ENCODE peak calls at places on chromosomes 1 and 21, in four cellular contexts. One of them, this sample, is unnamed.

GRCh38 chr1:975365-975764 is 6.5 kb downstream of the PERM1 start:
- DNase-seq in SJCRH30: no peak
- DNase-seq in psoas muscle: no peak
- DNase-seq in cardiac muscle cell: no peak
- DNase-seq in this sample: no peak

GRCh38 chr1:9057851-9058250 is 11.6 kb downstream of the SLC2A5 start:
- DNase-seq in SJCRH30: no peak
- DNase-seq in psoas muscle: no peak
- DNase-seq in cardiac muscle cell: no peak
- DNase-seq in this sample: no peak

GRCh38 chr1:28064064-28064463 is 24.3 kb downstream of the EYA3 start:
- DNase-seq in SJCRH30: no peak
- DNase-seq in psoas muscle: no peak
- DNase-seq in cardiac muscle cell: no peak
- DNase-seq in this sample: no peak

GRCh38 chr1:174775621-174776020 is 224.1 kb upstream of the CACYBP start:
- DNase-seq in SJCRH30: no peak
- DNase-seq in psoas muscle: no peak
- DNase-seq in cardiac muscle cell: no peak
- DNase-seq in this sample: no peak

GRCh38 chr21:41369915-41370839 is 8.3 kb downstream of the MX2 start:
- DNase-seq in SJCRH30: no peak
- DNase-seq in psoas muscle: no peak
- DNase-seq in cardiac muscle cell: no peak
- DNase-seq in this sample: peak; percentile 72

GRCh38 chr1:85911742-85912141 is 203.5 kb upstream of the ZNHIT6 start:
- DNase-seq in SJCRH30: peak; percentile 10
- DNase-seq in psoas muscle: no peak
- DNase-seq in cardiac muscle cell: no peak
- DNase-seq in this sample: no peak

GRCh38 chr1:216005916-216006315 is 417.3 kb downstream of the USH2A start:
- DNase-seq in SJCRH30: no peak
- DNase-seq in psoas muscle: no peak
- DNase-seq in cardiac muscle cell: no peak
- DNase-seq in this sample: no peak

GRCh38 chr1:150528997-150529396 is 13.4 kb downstream of the FALEC start:
- DNase-seq in SJCRH30: no peak
- DNase-seq in psoas muscle: no peak
- DNase-seq in cardiac muscle cell: no peak
- DNase-seq in this sample: peak; percentile 14

GRCh38 chr1:171563675-171564074 is 58.4 kb upstream of the MYOCOS start:
- DNase-seq in SJCRH30: no peak
- DNase-seq in psoas muscle: no peak
- DNase-seq in cardiac muscle cell: no peak
- DNase-seq in this sample: no peak

GRCh38 chr1:94095112-94095637 is 25.8 kb downstream of the ABCA4 start:
- DNase-seq in SJCRH30: peak; percentile 90
- DNase-seq in psoas muscle: peak; percentile 91
- DNase-seq in cardiac muscle cell: no peak
- DNase-seq in this sample: peak; percentile 91

GRCh38 chr1:17979815-17980214 is 127.8 kb upstream of the IGSF21 start:
- DNase-seq in SJCRH30: no peak
- DNase-seq in psoas muscle: no peak
- DNase-seq in cardiac muscle cell: no peak
- DNase-seq in this sample: no peak

GRCh38 chr1:46749921-46750404 is 31.0 kb upstream of the EFCAB14 start:
- DNase-seq in SJCRH30: no peak
- DNase-seq in psoas muscle: peak; percentile 73
- DNase-seq in cardiac muscle cell: no peak
- DNase-seq in this sample: no peak

GRCh38 chr1:117572546-117572945 is 33.3 kb upstream of the TENT5C start:
- DNase-seq in SJCRH30: no peak
- DNase-seq in psoas muscle: no peak
- DNase-seq in cardiac muscle cell: no peak
- DNase-seq in this sample: no peak

GRCh38 chr1:85203573-85204169 is 2.9 kb upstream of the SYDE2 start:
- DNase-seq in SJCRH30: no peak
- DNase-seq in psoas muscle: no peak
- DNase-seq in cardiac muscle cell: no peak
- DNase-seq in this sample: no peak

GRCh38 chr1:55375617-55376258 is 160.6 kb upstream of the USP24 start:
- DNase-seq in SJCRH30: peak; percentile 70
- DNase-seq in psoas muscle: no peak
- DNase-seq in cardiac muscle cell: peak; percentile 70
- DNase-seq in this sample: no peak

GRCh38 chr1:53409695-53410094 is 49.5 kb upstream of the DMRTB1 start:
- DNase-seq in SJCRH30: no peak
- DNase-seq in psoas muscle: no peak
- DNase-seq in cardiac muscle cell: no peak
- DNase-seq in this sample: no peak

GRCh38 chr1:92310185-92310597 is 11.3 kb downstream of the RPAP2 start:
- DNase-seq in SJCRH30: peak; percentile 45
- DNase-seq in psoas muscle: no peak
- DNase-seq in cardiac muscle cell: peak; percentile 39
- DNase-seq in this sample: no peak

GRCh38 chr1:62230724-62231123 is 36.1 kb downstream of the L1TD1 start:
- DNase-seq in SJCRH30: peak; percentile 69
- DNase-seq in psoas muscle: no peak
- DNase-seq in cardiac muscle cell: no peak
- DNase-seq in this sample: no peak

GRCh38 chr1:198087831-198088230 is 69.0 kb upstream of the NEK7 start:
- DNase-seq in SJCRH30: no peak
- DNase-seq in psoas muscle: no peak
- DNase-seq in cardiac muscle cell: no peak
- DNase-seq in this sample: no peak

GRCh38 chr1:118711356-118711755 is 276.8 kb downstream of the TBX15 start:
- DNase-seq in SJCRH30: no peak
- DNase-seq in psoas muscle: no peak
- DNase-seq in cardiac muscle cell: no peak
- DNase-seq in this sample: no peak

GRCh38 chr1:163170331-163170730 is 32.4 kb downstream of the RGS5 start:
- DNase-seq in SJCRH30: no peak
- DNase-seq in psoas muscle: no peak
- DNase-seq in cardiac muscle cell: no peak
- DNase-seq in this sample: no peak

GRCh38 chr1:31984419-31985347 is 29.0 kb upstream of the KHDRBS1 start:
- DNase-seq in SJCRH30: peak; percentile 31
- DNase-seq in psoas muscle: no peak
- DNase-seq in cardiac muscle cell: peak; percentile 29
- DNase-seq in this sample: no peak

GRCh38 chr1:113987259-113987658 is 8.0 kb downstream of the OLFML3 start:
- DNase-seq in SJCRH30: no peak
- DNase-seq in psoas muscle: no peak
- DNase-seq in cardiac muscle cell: no peak
- DNase-seq in this sample: no peak

GRCh38 chr1:205534444-205534985 is 30.0 kb downstream of the CDK18 start:
- DNase-seq in SJCRH30: no peak
- DNase-seq in psoas muscle: peak; percentile 32
- DNase-seq in cardiac muscle cell: no peak
- DNase-seq in this sample: no peak

GRCh38 chr1:24754229-24754628 is 9.0 kb downstream of the CLIC4 start:
- DNase-seq in SJCRH30: no peak
- DNase-seq in psoas muscle: no peak
- DNase-seq in cardiac muscle cell: no peak
- DNase-seq in this sample: no peak

GRCh38 chr1:104488296-104489015 is 738.8 kb downstream of the AMY1C start:
- DNase-seq in SJCRH30: no peak
- DNase-seq in psoas muscle: no peak
- DNase-seq in cardiac muscle cell: no peak
- DNase-seq in this sample: no peak

GRCh38 chr1:26831546-26832248 is 5.2 kb downstream of the ZDHHC18 start:
- DNase-seq in SJCRH30: no peak
- DNase-seq in psoas muscle: no peak
- DNase-seq in cardiac muscle cell: no peak
- DNase-seq in this sample: no peak

GRCh38 chr1:205129447-205130029 is 7.8 kb upstream of the RBBP5 start:
- DNase-seq in SJCRH30: no peak
- DNase-seq in psoas muscle: no peak
- DNase-seq in cardiac muscle cell: no peak
- DNase-seq in this sample: no peak

GRCh38 chr1:10530281-10530740 is 55.6 kb downstream of the PEX14 start:
- DNase-seq in SJCRH30: peak; percentile 38
- DNase-seq in psoas muscle: no peak
- DNase-seq in cardiac muscle cell: peak; percentile 81
- DNase-seq in this sample: no peak
- H3K27ac ChIP-seq in SJCRH30: peak overlapping the region; percentile 40
- H3K27ac ChIP-seq in psoas muscle: no peak overlapping the region
- H3K27ac ChIP-seq in cardiac muscle cell: peak overlapping the region; percentile 59
- H3K27ac ChIP-seq in this sample: no peak overlapping the region

DNA sequence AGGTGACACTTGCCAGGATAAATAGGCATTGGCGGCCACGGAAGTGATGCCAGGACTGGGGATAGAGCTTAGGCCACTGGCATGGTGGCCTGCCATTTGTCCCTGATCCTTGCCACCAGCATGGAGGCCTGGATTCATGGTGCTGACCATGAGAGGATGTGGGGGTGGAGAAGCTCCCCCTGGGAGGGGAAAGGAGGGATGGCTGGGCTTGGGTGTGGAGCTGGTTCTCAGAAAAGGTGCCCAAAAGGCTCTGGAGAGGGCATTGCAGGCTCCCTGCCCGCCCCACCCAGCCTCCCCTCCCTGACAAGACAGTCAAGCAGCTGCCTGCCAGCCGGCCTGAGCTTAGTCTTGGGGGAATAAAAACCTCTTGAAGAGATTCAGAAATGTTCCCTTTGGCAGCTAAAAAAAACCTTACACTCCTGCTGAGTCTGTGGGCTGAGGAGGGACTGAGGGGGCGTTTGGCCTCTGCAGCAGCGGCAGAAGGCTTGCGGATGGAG is 117.8 kb upstream of the IPO9 start:
- DNase-seq in SJCRH30: no peak
- DNase-seq in psoas muscle: no peak
- DNase-seq in cardiac muscle cell: no peak
- DNase-seq in this sample: peak; percentile 77
- H3K27ac ChIP-seq in SJCRH30: no peak overlapping the region
- H3K27ac ChIP-seq in psoas muscle: peak overlapping the region; percentile 11
- H3K27ac ChIP-seq in cardiac muscle cell: peak overlapping the region; percentile 74
- H3K27ac ChIP-seq in this sample: peak overlapping the region; percentile 91

DNA sequence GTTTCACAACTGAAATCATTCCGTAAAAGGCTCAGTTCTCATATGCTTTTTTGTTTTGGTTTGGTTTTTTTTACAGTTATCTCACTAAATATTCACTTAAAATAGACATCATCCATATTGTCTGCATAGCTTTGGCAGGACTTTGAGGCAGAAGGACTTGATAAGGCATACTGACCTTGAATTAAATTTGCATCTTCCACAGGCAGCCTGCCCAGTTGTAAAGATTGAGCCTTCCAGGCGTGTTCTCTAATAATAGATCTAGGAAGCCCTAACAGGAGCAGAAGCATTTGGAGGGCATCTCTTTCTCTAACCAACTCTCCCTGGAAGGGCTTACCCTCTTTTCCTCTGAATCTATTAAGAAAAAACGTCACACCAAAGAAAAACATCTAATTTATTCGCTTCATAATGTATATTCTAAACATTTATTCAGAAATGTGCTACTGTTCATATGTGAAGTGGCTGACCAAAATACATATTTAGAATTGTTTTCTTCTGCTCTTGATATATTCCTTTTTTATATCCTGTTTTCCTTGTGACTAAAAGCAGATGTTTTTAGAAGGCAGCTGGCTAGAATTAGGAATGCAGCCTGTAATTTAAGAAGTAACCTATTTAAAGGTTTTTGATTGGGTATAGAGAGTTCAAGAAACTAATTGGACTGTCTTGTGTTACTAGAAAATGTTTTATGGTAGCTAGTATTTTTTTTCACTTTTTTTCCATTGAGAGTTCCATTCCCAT is 20.2 kb downstream of the DESI2 start:
- DNase-seq in SJCRH30: peak; percentile 23
- DNase-seq in psoas muscle: no peak
- DNase-seq in cardiac muscle cell: peak; percentile 53
- DNase-seq in this sample: no peak
- H3K27ac ChIP-seq in SJCRH30: peak overlapping the region; percentile 31
- H3K27ac ChIP-seq in psoas muscle: peak overlapping the region; percentile 71
- H3K27ac ChIP-seq in cardiac muscle cell: peak overlapping the region; percentile 66
- H3K27ac ChIP-seq in this sample: peak overlapping the region; percentile 36

DNA sequence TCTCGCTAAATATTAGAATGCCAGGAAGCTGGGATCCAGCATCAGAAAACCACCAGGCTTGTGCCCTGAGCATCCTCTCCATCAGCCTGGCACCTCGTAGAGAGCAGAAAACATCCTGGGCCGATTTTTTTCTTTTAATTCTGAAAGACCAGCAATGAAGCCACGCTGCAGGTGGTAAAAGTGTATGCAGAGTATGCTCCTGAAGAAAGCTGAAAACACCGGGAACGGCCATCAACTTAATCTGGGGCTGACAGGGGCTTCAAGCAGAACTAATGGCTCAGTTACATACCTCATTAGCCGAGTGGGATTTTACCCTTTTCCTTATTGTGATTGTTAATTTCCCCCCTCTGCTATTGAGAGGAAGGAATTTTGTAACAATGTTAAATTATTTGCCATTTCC is 71.3 kb downstream of the RRAGC start:
- DNase-seq in SJCRH30: peak; percentile 44
- DNase-seq in psoas muscle: no peak
- DNase-seq in cardiac muscle cell: no peak
- DNase-seq in this sample: no peak
- H3K27ac ChIP-seq in SJCRH30: peak overlapping the region; percentile 98
- H3K27ac ChIP-seq in psoas muscle: no peak overlapping the region
- H3K27ac ChIP-seq in cardiac muscle cell: no peak overlapping the region
- H3K27ac ChIP-seq in this sample: no peak overlapping the region